ENCODE peak calls at places on chromosome 22, in five cellular contexts. U is ovary, C is HepG2, B is transverse colon, X is A549. P is an unnamed sample.

GRCh38 chr22:24421428-24421931 is 5.9 kb upstream of the ADORA2A start:
- DNase-seq in X (peak; percentile 25), U (no peak), B (no peak), C (peak; percentile 73), P (no peak)

GRCh38 chr22:24037851-24038765 is 27.0 kb downstream of the CABIN1 start:
- DNase-seq in X (no peak), U (no peak), B (no peak), C (no peak), P (no peak)

GRCh38 chr22:21634844-21635243 is 2.3 kb downstream of the CCDC116 start:
- DNase-seq in B (no peak), X (no peak), U (no peak), C (no peak), P (no peak)

GRCh38 chr22:42841444-42841843 is 15.6 kb downstream of the ARFGAP3 start:
- DNase-seq in X (no peak), U (no peak), C (no peak), B (no peak), P (no peak)

GRCh38 chr22:31271026-31271425 is 21.3 kb downstream of the PIK3IP1 start:
- DNase-seq in U (no peak), C (no peak), X (no peak), B (no peak), P (no peak)

GRCh38 chr22:33909075-33909458 is 11.2 kb downstream of the LARGE1 start:
- DNase-seq in B (peak; percentile 19), X (peak; percentile 12), C (peak; percentile 49), U (peak; percentile 55), P (no peak)

GRCh38 chr22:44391026-44391425 is 78.3 kb upstream of the SHISAL1 start:
- DNase-seq in X (no peak), U (peak; percentile 19), C (no peak), B (no peak), P (no peak)

GRCh38 chr22:39185601-39186012 is 33.1 kb upstream of the CBX7 start:
- DNase-seq in U (no peak), C (peak; percentile 50), X (no peak), B (no peak), P (no peak)

GRCh38 chr22:41206719-41207118 is 1.6 kb downstream of the L3MBTL2 start:
- DNase-seq in U (no peak), X (no peak), C (no peak), B (no peak), P (no peak)

GRCh38 chr22:37378642-37379058 is 48.6 kb downstream of the ELFN2 start:
- DNase-seq in C (no peak), B (no peak), U (no peak), X (no peak), P (no peak)

GRCh38 chr22:45192701-45193187 is 29.0 kb downstream of the NUP50 start:
- DNase-seq in C (peak; percentile 63), U (peak; percentile 66), X (no peak), B (no peak), P (no peak)

GRCh38 chr22:30481711-30482110 is 9.9 kb upstream of the SEC14L3 start:
- DNase-seq in C (no peak), B (no peak), U (no peak), X (no peak), P (no peak)

GRCh38 chr22:44160416-44160815 is 20.3 kb upstream of the PARVG start:
- DNase-seq in U (no peak), X (no peak), B (no peak), C (no peak), P (no peak)

GRCh38 chr22:49825944-49826602 is 1.6 kb downstream of the BRD1 start:
- DNase-seq in C (peak; percentile 38), B (peak; percentile 61), U (no peak), X (peak; percentile 26), P (no peak)

GRCh38 chr22:44732017-44732561 is 20.3 kb upstream of the ARHGAP8 start:
- DNase-seq in B (no peak), U (no peak), C (no peak), X (no peak), P (no peak)

GRCh38 chr22:48589901-48590300 is 1237.8 kb downstream of the BRD1 start:
- DNase-seq in U (no peak), B (no peak), C (no peak), X (no peak), P (no peak)

GRCh38 chr22:34301569-34301968 is 381.3 kb upstream of the LARGE1 start:
- DNase-seq in C (no peak), U (no peak), B (no peak), X (no peak), P (no peak)

GRCh38 chr22:46770726-46771125 is 8.3 kb downstream of the TBC1D22A start:
- DNase-seq in U (no peak), B (no peak), X (no peak), C (no peak), P (no peak)

GRCh38 chr22:46769706-46770105 is 7.3 kb downstream of the TBC1D22A start:
- DNase-seq in B (no peak), X (no peak), C (no peak), U (no peak), P (no peak)

GRCh38 chr22:46770151-46770641 is 7.7 kb downstream of the TBC1D22A start:
- DNase-seq in X (no peak), C (no peak), B (no peak), U (peak; percentile 67), P (no peak)

GRCh38 chr22:46767249-46767985 is 5.0 kb downstream of the TBC1D22A start:
- DNase-seq in U (no peak), C (no peak), X (no peak), B (no peak), P (no peak)

GRCh38 chr22:46769191-46769675 is 6.8 kb downstream of the TBC1D22A start:
- DNase-seq in C (no peak), B (no peak), U (no peak), X (no peak), P (no peak)
- TF ChIP-seq EP300 in C (no peak), B (no peak), U (no peak), X (no peak), P (no peak)

GRCh38 chr22:35581023-35581413 is 36.1 kb downstream of the MB start:
- DNase-seq in U (no peak), B (no peak), X (no peak), C (no peak), P (no peak)

GRCh38 chr22:35582218-35582860 is 34.8 kb downstream of the MB start:
- DNase-seq in B (no peak), X (no peak), C (no peak), U (no peak), P (no peak)

GRCh38 chr22:35580351-35581022 is 36.6 kb downstream of the MB start:
- DNase-seq in B (no peak), X (no peak), C (no peak), U (no peak), P (no peak)

GRCh38 chr22:35586771-35587170 is 30.4 kb downstream of the MB start:
- DNase-seq in C (no peak), B (no peak), U (no peak), X (no peak), P (no peak)

GRCh38 chr22:35582861-35583670 is 34.1 kb downstream of the MB start:
- DNase-seq in B (peak; percentile 68), U (peak; percentile 73), X (peak; percentile 73), C (peak; percentile 59), P (peak; percentile 7)
- TF ChIP-seq EP300 in B (no peak), U (no peak), X (no peak), C (no peak), P (no peak)

GRCh38 chr22:29481265-29482000 is 1.4 kb downstream of the NEFH start:
- DNase-seq in U (peak; percentile 83), X (no peak), B (no peak), C (no peak), P (no peak)
- TF ChIP-seq EP300 in U (no peak), X (no peak), B (no peak), C (no peak), P (no peak)

DNA sequence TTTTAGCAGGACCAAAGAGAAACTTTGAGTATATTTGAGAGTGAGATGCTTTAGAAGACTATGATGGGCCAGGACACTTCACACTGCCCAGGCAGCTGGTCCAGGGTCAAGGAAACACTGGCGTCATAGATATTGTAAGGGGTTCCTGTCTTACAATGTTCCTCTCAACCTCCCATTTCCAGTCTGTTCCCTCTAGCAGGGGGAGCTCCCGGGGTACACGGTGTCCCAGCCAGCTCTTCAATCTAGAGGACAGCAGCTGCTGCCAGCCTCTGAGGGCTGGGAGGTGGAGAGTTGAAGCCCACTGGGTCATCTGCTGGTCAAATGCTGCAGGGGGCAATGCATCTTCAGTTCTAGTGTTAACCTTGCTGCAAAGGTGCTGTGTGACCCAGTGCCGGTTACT is 40.7 kb upstream of the TIMP3 start:
- DNase-seq in U (no peak), X (no peak), C (no peak), B (peak; percentile 13), P (no peak)
- TF ChIP-seq EP300 in U (peak; percentile 82), X (no peak), C (no peak), B (peak; percentile 78), P (no peak)

GRCh38 chr22:19918332-19919106 is 23.1 kb upstream of the COMT start:
- DNase-seq in B (no peak), C (no peak), X (no peak), U (no peak), P (no peak)

GRCh38 chr22:19916006-19916405 is 25.6 kb upstream of the COMT start:
- DNase-seq in U (no peak), B (no peak), C (no peak), X (no peak), P (no peak)

GRCh38 chr22:19915287-19915954 is 26.2 kb upstream of the COMT start:
- DNase-seq in X (no peak), B (no peak), U (no peak), C (no peak), P (no peak)

GRCh38 chr22:19917389-19918138 is 24.0 kb upstream of the COMT start:
- DNase-seq in X (no peak), U (no peak), C (no peak), B (no peak), P (no peak)

GRCh38 chr22:19916941-19917340 is 24.6 kb upstream of the COMT start:
- DNase-seq in U (no peak), C (no peak), X (no peak), B (no peak), P (no peak)
- TF ChIP-seq EP300 in U (no peak), C (no peak), X (no peak), B (no peak), P (no peak)

GRCh38 chr22:26632422-26633155 is 10.8 kb downstream of the CRYBA4 start:
- DNase-seq in U (no peak), C (no peak), B (no peak), X (no peak), P (no peak)
- TF ChIP-seq EP300 in U (no peak), C (no peak), B (no peak), X (no peak), P (no peak)

GRCh38 chr22:27107824-27108223 is 450.4 kb downstream of the MIAT start:
- DNase-seq in B (peak; percentile 45), C (peak; percentile 30), X (peak; percentile 91), U (peak; percentile 81), P (no peak)
- TF ChIP-seq EP300 in B (no peak), C (no peak), X (peak; percentile 54), U (no peak), P (no peak)

GRCh38 chr22:20509344-20510047 is 2.1 kb downstream of the MED15 start:
- DNase-seq in C (peak; percentile 84), X (peak; percentile 57), B (peak; percentile 79), U (peak; percentile 69), P (no peak)
- TF ChIP-seq EP300 in C (peak; percentile 19), X (no peak), B (no peak), U (no peak), P (no peak)